ENCODE peak calls at places on chromosomes 1 and 21, in six cellular contexts. One of them, this sample, is unnamed.

GRCh38 chr1:151905070-151905442 is 4.3 kb downstream of the THEM4 start:
- DNase-seq in stimulated activated CD8-positive, alpha-beta memory T cell treated with anti-CD3 and anti-CD28 coated beads, Interleukin-7, amount 100 ng/mL, for 1 hour: peak
- DNase-seq in CD4-positive, CD25-positive, alpha-beta regulatory T cell: peak
- DNase-seq in activated CD4-positive, alpha-beta T cell treated with anti-CD3 and anti-CD28 coated beads, Interleukin-2, amount 50 U/mL, for 4 hours: peak
- DNase-seq in cortex of kidney: no peak
- DNase-seq in NCI-H345: no peak
- DNase-seq in this sample: peak

GRCh38 chr21:40793057-40793456 is 53.9 kb downstream of the DSCAM start:
- DNase-seq in stimulated activated CD8-positive, alpha-beta memory T cell treated with anti-CD3 and anti-CD28 coated beads, Interleukin-7, amount 100 ng/mL, for 1 hour: no peak
- DNase-seq in CD4-positive, CD25-positive, alpha-beta regulatory T cell: no peak
- DNase-seq in activated CD4-positive, alpha-beta T cell treated with anti-CD3 and anti-CD28 coated beads, Interleukin-2, amount 50 U/mL, for 4 hours: no peak
- DNase-seq in cortex of kidney: no peak
- DNase-seq in NCI-H345: no peak
- DNase-seq in this sample: no peak

GRCh38 chr1:208086116-208086515 is 158.1 kb downstream of the PLXNA2 start:
- DNase-seq in stimulated activated CD8-positive, alpha-beta memory T cell treated with anti-CD3 and anti-CD28 coated beads, Interleukin-7, amount 100 ng/mL, for 1 hour: no peak
- DNase-seq in CD4-positive, CD25-positive, alpha-beta regulatory T cell: no peak
- DNase-seq in activated CD4-positive, alpha-beta T cell treated with anti-CD3 and anti-CD28 coated beads, Interleukin-2, amount 50 U/mL, for 4 hours: no peak
- DNase-seq in cortex of kidney: no peak
- DNase-seq in NCI-H345: no peak
- DNase-seq in this sample: no peak

GRCh38 chr1:60832372-60832771 is 250.0 kb upstream of the NFIA start:
- DNase-seq in stimulated activated CD8-positive, alpha-beta memory T cell treated with anti-CD3 and anti-CD28 coated beads, Interleukin-7, amount 100 ng/mL, for 1 hour: no peak
- DNase-seq in CD4-positive, CD25-positive, alpha-beta regulatory T cell: no peak
- DNase-seq in activated CD4-positive, alpha-beta T cell treated with anti-CD3 and anti-CD28 coated beads, Interleukin-2, amount 50 U/mL, for 4 hours: no peak
- DNase-seq in cortex of kidney: no peak
- DNase-seq in NCI-H345: no peak
- DNase-seq in this sample: no peak

GRCh38 chr1:92481598-92482403 is 4.9 kb downstream of the GFI1 start:
- DNase-seq in stimulated activated CD8-positive, alpha-beta memory T cell treated with anti-CD3 and anti-CD28 coated beads, Interleukin-7, amount 100 ng/mL, for 1 hour: no peak
- DNase-seq in CD4-positive, CD25-positive, alpha-beta regulatory T cell: no peak
- DNase-seq in activated CD4-positive, alpha-beta T cell treated with anti-CD3 and anti-CD28 coated beads, Interleukin-2, amount 50 U/mL, for 4 hours: no peak
- DNase-seq in cortex of kidney: no peak
- DNase-seq in NCI-H345: no peak
- DNase-seq in this sample: no peak

GRCh38 chr1:33459766-33460543 is 12.5 kb upstream of the ZSCAN20 start:
- DNase-seq in stimulated activated CD8-positive, alpha-beta memory T cell treated with anti-CD3 and anti-CD28 coated beads, Interleukin-7, amount 100 ng/mL, for 1 hour: no peak
- DNase-seq in CD4-positive, CD25-positive, alpha-beta regulatory T cell: no peak
- DNase-seq in activated CD4-positive, alpha-beta T cell treated with anti-CD3 and anti-CD28 coated beads, Interleukin-2, amount 50 U/mL, for 4 hours: no peak
- DNase-seq in cortex of kidney: no peak
- DNase-seq in NCI-H345: no peak
- DNase-seq in this sample: no peak

GRCh38 chr1:235818632-235819136 is 48.0 kb downstream of the LYST start:
- DNase-seq in stimulated activated CD8-positive, alpha-beta memory T cell treated with anti-CD3 and anti-CD28 coated beads, Interleukin-7, amount 100 ng/mL, for 1 hour: no peak
- DNase-seq in CD4-positive, CD25-positive, alpha-beta regulatory T cell: no peak
- DNase-seq in activated CD4-positive, alpha-beta T cell treated with anti-CD3 and anti-CD28 coated beads, Interleukin-2, amount 50 U/mL, for 4 hours: no peak
- DNase-seq in cortex of kidney: no peak
- DNase-seq in NCI-H345: no peak
- DNase-seq in this sample: no peak

GRCh38 chr1:3680488-3681230 is 28.3 kb downstream of the TP73 start:
- DNase-seq in stimulated activated CD8-positive, alpha-beta memory T cell treated with anti-CD3 and anti-CD28 coated beads, Interleukin-7, amount 100 ng/mL, for 1 hour: no peak
- DNase-seq in CD4-positive, CD25-positive, alpha-beta regulatory T cell: no peak
- DNase-seq in activated CD4-positive, alpha-beta T cell treated with anti-CD3 and anti-CD28 coated beads, Interleukin-2, amount 50 U/mL, for 4 hours: no peak
- DNase-seq in cortex of kidney: no peak
- DNase-seq in NCI-H345: no peak
- DNase-seq in this sample: no peak

GRCh38 chr1:234866007-234866866 is 256.3 kb upstream of the IRF2BP2 start:
- DNase-seq in stimulated activated CD8-positive, alpha-beta memory T cell treated with anti-CD3 and anti-CD28 coated beads, Interleukin-7, amount 100 ng/mL, for 1 hour: no peak
- DNase-seq in CD4-positive, CD25-positive, alpha-beta regulatory T cell: no peak
- DNase-seq in activated CD4-positive, alpha-beta T cell treated with anti-CD3 and anti-CD28 coated beads, Interleukin-2, amount 50 U/mL, for 4 hours: no peak
- DNase-seq in cortex of kidney: no peak
- DNase-seq in NCI-H345: no peak
- DNase-seq in this sample: peak

GRCh38 chr21:42463861-42464515 is 32.0 kb downstream of the RSPH1 start:
- DNase-seq in stimulated activated CD8-positive, alpha-beta memory T cell treated with anti-CD3 and anti-CD28 coated beads, Interleukin-7, amount 100 ng/mL, for 1 hour: peak
- DNase-seq in CD4-positive, CD25-positive, alpha-beta regulatory T cell: peak
- DNase-seq in activated CD4-positive, alpha-beta T cell treated with anti-CD3 and anti-CD28 coated beads, Interleukin-2, amount 50 U/mL, for 4 hours: peak
- DNase-seq in cortex of kidney: no peak
- DNase-seq in NCI-H345: peak
- DNase-seq in this sample: peak

GRCh38 chr1:34858901-34859441 is 578 bp downstream of the SMIM12 start:
- DNase-seq in stimulated activated CD8-positive, alpha-beta memory T cell treated with anti-CD3 and anti-CD28 coated beads, Interleukin-7, amount 100 ng/mL, for 1 hour: no peak
- DNase-seq in CD4-positive, CD25-positive, alpha-beta regulatory T cell: peak
- DNase-seq in activated CD4-positive, alpha-beta T cell treated with anti-CD3 and anti-CD28 coated beads, Interleukin-2, amount 50 U/mL, for 4 hours: peak
- DNase-seq in cortex of kidney: no peak
- DNase-seq in NCI-H345: no peak
- DNase-seq in this sample: peak

This sample was measured in CD4-positive, alpha-beta memory T cell.